ENCODE peak calls at places on chromosome 17, in nine cellular contexts. C is cardiac muscle cell, P is psoas muscle, N is esophagus squamous epithelium, W is endodermal cell, I is tibial nerve, U is iPS DF 6.9, F is ovary, Q is hepatocyte. S is an unnamed sample.

GRCh38 chr17:8234361-8235270 is 13.2 kb downstream of the CTC1 start:
- DNase-seq in C (no peak), P (no peak), F (no peak), N (no peak), W (no peak), Q (no peak), I (no peak), U (no peak), S (no peak)

GRCh38 chr17:76638263-76638662 is 5.3 kb downstream of the ST6GALNAC1 start:
- DNase-seq in N (no peak), F (no peak), W (no peak), I (no peak), Q (no peak), C (no peak), U (no peak), P (no peak), S (no peak)

GRCh38 chr17:68498479-68499326 is 13.5 kb upstream of the PRKAR1A start:
- DNase-seq in C (peak; percentile 68), I (no peak), W (no peak), U (no peak), N (no peak), F (peak; percentile 54), Q (no peak), P (no peak), S (no peak)

GRCh38 chr17:20125724-20126123 is 116.6 kb downstream of the SPECC1 start:
- DNase-seq in C (no peak), I (no peak), W (no peak), U (no peak), F (no peak), Q (no peak), N (no peak), P (no peak), S (no peak)

GRCh38 chr17:81815646-81815985 is 11.7 kb downstream of the GCGR start:
- DNase-seq in W (no peak), U (no peak), N (no peak), Q (no peak), C (no peak), I (no peak), P (no peak), F (no peak), S (no peak)

GRCh38 chr17:2929881-2930533 is 133.4 kb downstream of the OR1D5 start:
- DNase-seq in U (peak; percentile 55), P (no peak), C (peak; percentile 50), Q (peak; percentile 72), W (peak; percentile 96), I (no peak), F (no peak), N (no peak), S (peak; percentile 95)

GRCh38 chr17:6313835-6314234 is 121.1 kb downstream of the AIPL1 start:
- DNase-seq in C (no peak), F (no peak), I (no peak), W (peak; percentile 45), Q (no peak), U (no peak), P (no peak), N (no peak), S (peak; percentile 13)

GRCh38 chr17:38875477-38876080 is 5.7 kb downstream of the LASP1 start:
- DNase-seq in C (peak; percentile 50), P (no peak), F (no peak), Q (no peak), U (no peak), W (peak; percentile 61), I (no peak), N (no peak), S (peak; percentile 39)

GRCh38 chr17:42477173-42477572 is 18.5 kb downstream of the ATP6V0A1 start:
- DNase-seq in U (no peak), W (no peak), P (no peak), F (no peak), Q (no peak), C (no peak), N (no peak), I (no peak), S (no peak)

GRCh38 chr17:42474270-42474669 is 15.6 kb downstream of the ATP6V0A1 start:
- DNase-seq in P (no peak), U (no peak), I (no peak), C (no peak), W (no peak), F (no peak), N (no peak), Q (peak; percentile 13), S (no peak)

GRCh38 chr17:42475121-42475520 is 16.4 kb downstream of the ATP6V0A1 start:
- DNase-seq in U (no peak), Q (no peak), W (no peak), N (no peak), C (no peak), F (no peak), P (no peak), I (no peak), S (no peak)

GRCh38 chr17:42475853-42476252 is 17.2 kb downstream of the ATP6V0A1 start:
- DNase-seq in U (no peak), F (no peak), C (no peak), N (no peak), P (no peak), Q (no peak), W (no peak), I (no peak), S (no peak)

GRCh38 chr17:42472709-42473521 is 14.2 kb downstream of the ATP6V0A1 start:
- DNase-seq in F (no peak), Q (peak; percentile 16), P (no peak), N (no peak), W (no peak), U (no peak), I (no peak), C (peak; percentile 62), S (no peak)
- H3K36me3 ChIP-seq in F (no peaks in the 10 kb centered on the region), Q (no peaks in the 10 kb centered on the region), P (peaks cover 100% of the 10 kb centered on the region), N (peaks cover 100% of the 10 kb centered on the region), W (peaks cover 72% of the 10 kb centered on the region), U (peaks cover 8% of the 10 kb centered on the region), I (peaks cover 10% of the 10 kb centered on the region), C (peaks cover 45% of the 10 kb centered on the region), S (peaks cover 14% of the 10 kb centered on the region)

DNA sequence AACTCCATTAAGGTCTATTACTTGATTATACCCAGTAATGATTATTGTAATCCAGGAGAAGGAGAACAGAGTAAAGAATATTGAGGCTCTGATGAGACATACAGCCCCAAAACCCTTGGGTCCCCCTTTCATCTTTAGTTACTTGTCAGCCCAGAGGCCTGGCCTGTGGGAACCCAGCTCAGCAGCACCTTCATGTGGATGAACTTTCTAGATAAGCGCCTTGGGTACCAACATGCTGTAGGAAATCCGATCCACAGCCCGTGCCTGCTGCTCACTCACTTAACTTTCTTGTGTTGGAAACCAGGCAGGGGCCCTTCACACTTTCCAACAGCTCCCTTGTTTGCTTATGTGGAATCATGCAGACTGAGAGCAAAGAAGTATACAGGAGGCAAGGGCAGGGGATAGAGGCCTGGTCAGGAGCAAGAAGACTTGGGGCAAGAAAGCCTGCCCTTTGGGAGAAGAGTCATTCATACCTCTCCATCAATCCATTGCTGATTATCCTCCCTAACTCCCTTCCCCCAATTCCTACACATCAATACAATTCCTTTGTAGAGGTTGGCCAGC is 64.0 kb upstream of the SOX9 start:
- DNase-seq in U (no peak), N (no peak), C (no peak), W (peak; percentile 74), P (no peak), Q (no peak), F (no peak), I (no peak), S (no peak)
- H3K4me3 ChIP-seq in U (no peak overlapping the region), N (no peak overlapping the region), C (no peak overlapping the region), W (no peak overlapping the region), P (no peak overlapping the region), Q (no peak overlapping the region), F (no peak overlapping the region), I (no peak overlapping the region), S (no peak overlapping the region)

DNA sequence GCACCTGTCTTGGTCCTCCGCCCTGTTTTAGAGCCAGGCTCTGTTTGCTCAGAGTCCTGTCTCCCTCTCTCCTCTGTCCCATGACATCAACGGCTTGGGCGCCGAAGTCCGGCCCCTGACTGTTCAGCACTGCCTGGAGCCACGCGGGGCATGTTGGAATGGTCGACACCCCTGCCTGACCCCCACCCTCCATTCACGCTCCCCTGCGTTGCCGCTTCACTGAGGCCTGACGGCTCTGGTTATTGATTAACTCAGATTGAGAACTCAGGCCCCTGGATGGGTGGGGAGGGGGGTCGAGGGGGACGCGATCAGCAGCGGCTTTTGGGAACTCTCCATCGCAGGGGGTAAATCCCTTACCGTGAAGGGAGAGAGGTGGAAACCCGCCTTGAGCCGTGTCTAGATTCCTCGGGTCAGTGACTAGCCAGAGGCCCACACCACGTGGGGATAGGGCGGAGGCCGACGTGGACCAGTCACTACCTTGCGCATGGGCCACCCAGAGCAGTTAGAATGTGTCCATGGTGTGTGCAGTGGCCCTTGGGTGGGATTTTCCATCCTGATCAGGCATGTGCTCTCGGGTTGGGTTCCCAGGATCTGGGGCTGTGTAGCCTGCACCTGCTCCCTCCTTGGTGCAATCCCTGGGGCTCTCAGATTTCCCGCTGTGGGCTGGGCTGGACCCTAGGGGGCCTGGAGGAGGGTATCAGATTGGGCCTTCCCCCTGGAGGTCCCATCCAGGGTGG is 1.0 kb downstream of the SMTNL2 start:
- DNase-seq in C (no peak), P (peak; percentile 87), Q (peak; percentile 61), N (no peak), W (peak; percentile 51), F (peak; percentile 41), U (no peak), I (no peak), S (peak; percentile 70)
- H3K27me3 ChIP-seq in C (no peaks in the 10 kb centered on the region), P (no peaks in the 10 kb centered on the region), Q (no peaks in the 10 kb centered on the region), N (no peaks in the 10 kb centered on the region), W (peaks cover 50% of the 10 kb centered on the region), F (no peaks in the 10 kb centered on the region), U (peaks cover 14% of the 10 kb centered on the region), I (peaks cover 52% of the 10 kb centered on the region), S (peaks cover 40% of the 10 kb centered on the region)

GRCh38 chr17:80270836-80271235 is 10.2 kb downstream of the RNF213 start:
- DNase-seq in F (no peak), I (no peak), W (peak; percentile 98), U (peak; percentile 67), C (peak; percentile 52), N (no peak), P (no peak), Q (no peak), S (peak; percentile 98)

GRCh38 chr17:80274317-80274716 is 13.7 kb downstream of the RNF213 start:
- DNase-seq in C (no peak), W (no peak), Q (no peak), I (no peak), U (no peak), F (no peak), P (no peak), N (no peak), S (peak; percentile 64)

GRCh38 chr17:80272366-80272765 is 11.7 kb downstream of the RNF213 start:
- DNase-seq in I (no peak), N (no peak), P (no peak), W (no peak), F (no peak), U (no peak), Q (no peak), C (no peak), S (peak; percentile 10)

GRCh38 chr17:80277751-80278671 is 17.4 kb downstream of the RNF213 start:
- DNase-seq in F (no peak), I (no peak), W (no peak), C (no peak), U (no peak), P (peak; percentile 72), N (no peak), Q (no peak), S (peak; percentile 65)

DNA sequence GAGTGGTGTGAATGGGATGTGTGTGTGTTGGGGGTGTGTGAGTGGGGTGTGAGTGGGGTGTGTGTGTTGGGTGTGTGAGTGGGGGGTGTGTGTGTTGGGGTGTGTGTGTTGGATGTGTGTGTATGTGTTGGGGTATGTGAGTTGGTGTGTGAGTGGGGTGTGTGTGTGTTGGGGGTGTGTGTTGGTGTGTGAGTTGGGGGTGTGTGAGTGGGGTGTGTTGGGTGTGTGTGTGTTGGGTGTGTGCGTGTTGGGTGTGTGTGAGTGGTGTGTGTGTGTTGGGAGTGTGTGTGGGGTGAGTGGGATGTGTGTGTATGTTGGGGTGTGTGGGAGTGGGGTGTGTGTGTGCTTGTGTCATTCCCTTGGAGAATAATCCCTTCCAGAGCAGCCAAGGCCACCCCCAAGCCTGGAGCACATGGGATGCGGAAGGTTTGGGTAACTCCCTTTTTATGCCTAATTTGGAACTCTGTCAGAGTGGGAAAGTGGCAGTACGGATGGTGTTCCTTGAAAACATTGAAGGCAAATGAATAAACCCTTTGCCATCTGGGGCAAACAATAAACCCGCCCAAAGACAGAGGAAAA is 14.3 kb downstream of the RNF213 start:
- DNase-seq in U (no peak), Q (no peak), W (no peak), F (no peak), I (no peak), C (no peak), N (no peak), P (no peak), S (peak; percentile 53)
- H3K36me3 ChIP-seq in U (peaks cover 3% of the 10 kb centered on the region), Q (no peaks in the 10 kb centered on the region), W (no peaks in the 10 kb centered on the region), F (no peaks in the 10 kb centered on the region), I (peaks cover 12% of the 10 kb centered on the region), C (no peaks in the 10 kb centered on the region), N (peaks cover 57% of the 10 kb centered on the region), P (peaks cover 22% of the 10 kb centered on the region), S (no peaks in the 10 kb centered on the region)